ENCODE peak calls at places on chromosomes 3 and 15, in four cellular contexts. U, Q, V and P are unnamed samples. For H3K4me1, the result is how much of the 10 kb centered on the place peaks cover.

GRCh38 chr3:16370503-16370871 is 105.5 kb downstream of the OXNAD1 start:
- DNase-seq in U (no peak), Q (no peak), V (no peak), P (no peak)

GRCh38 chr3:156417733-156418132 is 137.2 kb downstream of the SSR3 start:
- DNase-seq in U (no peak), Q (no peak), V (no peak), P (no peak)

GRCh38 chr3:24850245-24850644 is 355.6 kb upstream of the THRB start:
- DNase-seq in U (no peak), Q (no peak), V (no peak), P (no peak)

GRCh38 chr3:156321934-156322333 is 201.6 kb downstream of the KCNAB1 start:
- DNase-seq in U (no peak), Q (no peak), V (no peak), P (no peak)

GRCh38 chr3:9809239-9809614 is 835 bp upstream of the TTLL3 start:
- DNase-seq in U (peak), Q (no peak), V (no peak), P (no peak)

GRCh38 chr3:153372326-153372725 is 210.3 kb downstream of the RAP2B start:
- DNase-seq in U (no peak), Q (no peak), V (no peak), P (no peak)

GRCh38 chr3:64300790-64301423 is 75.6 kb upstream of the PRICKLE2 start:
- DNase-seq in U (no peak), Q (no peak), V (no peak), P (no peak)

GRCh38 chr15:39657714-39658113 is 76.8 kb downstream of the THBS1 start:
- DNase-seq in U (no peak), Q (no peak), V (no peak), P (no peak)

GRCh38 chr3:187789872-187790271 is 44.6 kb upstream of the BCL6 start:
- DNase-seq in U (no peak), Q (no peak), V (no peak), P (no peak)

GRCh38 chr3:45337839-45338470 is 50.4 kb upstream of the LARS2 start:
- DNase-seq in U (no peak), Q (no peak), V (no peak), P (no peak)

GRCh38 chr3:44363591-44363990 is 25.0 kb downstream of the TCAIM start:
- DNase-seq in U (peak), Q (no peak), V (no peak), P (no peak)

GRCh38 chr3:114379266-114379665 is 85.4 kb downstream of the TIGIT start:
- DNase-seq in U (no peak), Q (no peak), V (no peak), P (no peak)

GRCh38 chr15:63440756-63441155 is 59.1 kb upstream of the CA12 start:
- DNase-seq in U (no peak), Q (no peak), V (no peak), P (no peak)
- H3K4me1 ChIP-seq in U (under half), Q (under half), V (under half), P (under half)

GRCh38 chr3:81500039-81500438 is 261.4 kb downstream of the GBE1 start:
- DNase-seq in U (no peak), Q (no peak), V (no peak), P (no peak)
- TF ChIP-seq CTCF in U (no peak), Q (no peak), V (no peak), P (no peak)

GRCh38 chr3:15055019-15055557 is 10.0 kb downstream of the MRPS25 start:
- DNase-seq in U (no peak), Q (no peak), V (no peak), P (no peak)
- TF ChIP-seq POLR2A in U (no peak), Q (no peak), V (no peak), P (no peak)

GRCh38 chr3:66497288-66497972 is 3.4 kb downstream of the LRIG1 start:
- DNase-seq in U (no peak), Q (no peak), V (no peak), P (no peak)

GRCh38 chr3:66499881-66500574 is 794 bp downstream of the LRIG1 start:
- DNase-seq in U (no peak), Q (peak), V (peak), P (peak)

GRCh38 chr3:66500575-66501482 is at the start of gene LRIG1:
- DNase-seq in U (peak), Q (peak), V (peak), P (peak)

GRCh38 chr3:66497982-66498671 is 2.7 kb downstream of the LRIG1 start:
- DNase-seq in U (no peak), Q (no peak), V (no peak), P (no peak)

DNA sequence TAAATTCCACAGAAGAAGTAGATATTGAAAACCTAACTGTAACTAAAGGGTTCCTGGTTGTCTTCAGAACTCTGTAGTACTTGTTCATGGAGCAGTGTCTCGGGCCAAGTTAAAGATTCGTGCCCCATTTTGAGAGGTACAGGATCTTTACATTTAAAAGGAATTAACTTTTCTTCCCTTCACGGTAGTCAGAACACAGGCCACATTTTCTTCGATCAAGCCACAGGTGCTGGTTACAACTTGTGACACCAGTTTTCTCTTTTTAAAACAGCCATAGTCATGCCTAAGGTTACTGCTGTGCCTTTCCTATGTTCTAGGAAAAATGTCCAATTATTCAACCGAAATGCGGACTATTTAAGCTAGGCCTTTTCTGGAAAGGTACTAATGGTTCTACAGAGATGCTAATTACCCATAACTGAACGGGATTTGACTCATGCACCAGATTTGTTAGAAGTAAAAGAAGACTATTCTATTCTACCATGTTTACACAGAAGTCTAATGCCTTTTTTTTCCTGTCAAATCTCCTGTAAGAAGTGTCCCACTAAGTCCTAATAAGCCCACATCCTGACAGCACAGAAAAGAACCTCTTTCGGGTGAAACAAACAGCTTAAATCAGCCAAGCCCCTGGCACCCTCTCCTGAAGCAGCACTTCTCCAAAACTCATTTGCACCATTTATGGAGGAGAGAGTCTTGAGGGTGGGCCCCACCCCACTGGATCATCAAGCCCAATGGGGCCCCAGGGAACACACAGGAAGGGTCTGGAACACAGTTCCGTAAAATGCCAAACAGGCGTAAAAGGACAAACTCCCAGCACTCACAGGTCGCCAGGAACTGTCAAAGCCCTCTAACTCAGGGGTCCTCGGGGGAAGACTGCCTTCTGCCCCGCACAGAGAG is 1.9 kb downstream of the LRIG1 start:
- DNase-seq in U (no peak), Q (no peak), V (no peak), P (no peak)
- H3K4me1 ChIP-seq in U (under half), Q (under half), V (under half), P (half or more)

GRCh38 chr15:72770673-72771328 is 12.8 kb downstream of the ADPGK start:
- DNase-seq in U (peak), Q (no peak), V (no peak), P (no peak)
- TF ChIP-seq CTCF in U (no peak), Q (no peak), V (no peak), P (no peak)

GRCh38 chr3:170867143-170867542 is 2.9 kb downstream of the RPL22L1 start:
- DNase-seq in U (no peak), Q (no peak), V (no peak), P (no peak)
- TF ChIP-seq POLR2A in U (no peak), Q (no peak), V (no peak), P (no peak)

GRCh38 chr3:12303998-12304397 is 15.1 kb downstream of the PPARG start:
- DNase-seq in U (peak), Q (no peak), V (no peak), P (no peak)

GRCh38 chr3:12309716-12310115 is 20.8 kb downstream of the PPARG start:
- DNase-seq in U (peak), Q (no peak), V (no peak), P (no peak)

GRCh38 chr3:12308517-12308916 is 19.6 kb downstream of the PPARG start:
- DNase-seq in U (peak), Q (no peak), V (no peak), P (no peak)

GRCh38 chr3:12303532-12303931 is 14.7 kb downstream of the PPARG start:
- DNase-seq in U (peak), Q (no peak), V (no peak), P (no peak)

GRCh38 chr3:12307136-12307535 is 18.3 kb downstream of the PPARG start:
- DNase-seq in U (peak), Q (no peak), V (no peak), P (no peak)
- H3K4me1 ChIP-seq in U (half or more), Q (under half), V (under half), P (under half)

GRCh38 chr15:98806275-98806895 is 158.0 kb downstream of the IGF1R start:
- DNase-seq in U (no peak), Q (no peak), V (no peak), P (no peak)

GRCh38 chr15:98803228-98804056 is 155.1 kb downstream of the IGF1R start:
- DNase-seq in U (peak), Q (no peak), V (no peak), P (no peak)

GRCh38 chr15:98805434-98806274 is 157.3 kb downstream of the IGF1R start:
- DNase-seq in U (peak), Q (no peak), V (no peak), P (no peak)

GRCh38 chr15:98802187-98802586 is 153.8 kb downstream of the IGF1R start:
- DNase-seq in U (no peak), Q (no peak), V (no peak), P (no peak)

GRCh38 chr15:98804057-98804380 is 155.7 kb downstream of the IGF1R start:
- DNase-seq in U (peak), Q (no peak), V (no peak), P (no peak)
- TF ChIP-seq CTCF in U (no peak), Q (no peak), V (no peak), P (no peak)